ENCODE peak calls at places on chromosomes 13 and 19, in six cellular contexts. P is left ventricle myocardium inferior, C is amygdala, Q is SHP77, Y is BE2C, G is head of caudate nucleus. O is an unnamed sample.

GRCh38 chr13:53351040-53351439 is 322.4 kb downstream of the OLFM4 start:
- DNase-seq in P (no peak), C (no peak), Q (no peak), Y (no peak), G (no peak), O (no peak)

GRCh38 chr19:39405930-39406655 is 554 bp upstream of the ZFP36 start:
- DNase-seq in P (no peak), C (no peak), Q (no peak), Y (no peak), G (no peak), O (no peak)

GRCh38 chr13:22238269-22238668 is 567.4 kb downstream of the FGF9 start:
- DNase-seq in P (no peak), C (no peak), Q (no peak), Y (no peak), G (no peak), O (no peak)

GRCh38 chr13:82800391-82800790 is 1081.9 kb downstream of the SLITRK1 start:
- DNase-seq in P (no peak), C (no peak), Q (no peak), Y (no peak), G (no peak), O (no peak)

GRCh38 chr19:52200044-52200443 is 10.2 kb downstream of the PPP2R1A start:
- DNase-seq in P (peak; percentile 26), C (no peak), Q (no peak), Y (no peak), G (peak; percentile 49), O (no peak)

GRCh38 chr19:8310342-8311055 is 2.3 kb upstream of the CD320 start:
- DNase-seq in P (no peak), C (no peak), Q (no peak), Y (peak; percentile 13), G (no peak), O (no peak)

GRCh38 chr19:50505856-50506611 is 5.0 kb downstream of the JOSD2 start:
- DNase-seq in P (no peak), C (no peak), Q (no peak), Y (no peak), G (no peak), O (no peak)

GRCh38 chr13:20118268-20119140 is 42.3 kb downstream of the GJA3 start:
- DNase-seq in P (peak; percentile 48), C (peak; percentile 61), Q (no peak), Y (peak; percentile 48), G (peak; percentile 74), O (no peak)

GRCh38 chr19:2546128-2547032 is 70.5 kb downstream of the GADD45B start:
- DNase-seq in P (peak; percentile 90), C (peak; percentile 78), Q (peak; percentile 28), Y (no peak), G (peak; percentile 93), O (no peak)

GRCh38 chr19:2469102-2469914 is 6.6 kb upstream of the GADD45B start:
- DNase-seq in P (no peak), C (no peak), Q (no peak), Y (no peak), G (no peak), O (no peak)

GRCh38 chr13:78024996-78025395 is 106.4 kb upstream of the EDNRB start:
- DNase-seq in P (no peak), C (no peak), Q (no peak), Y (no peak), G (no peak), O (no peak)

GRCh38 chr19:16588089-16588823 is 16.0 kb upstream of the SLC35E1 start:
- DNase-seq in P (no peak), C (no peak), Q (peak; percentile 93), Y (peak; percentile 75), G (peak; percentile 45), O (no peak)

GRCh38 chr13:83184150-83184475 is 698.2 kb downstream of the SLITRK1 start:
- DNase-seq in P (no peak), C (no peak), Q (no peak), Y (no peak), G (no peak), O (no peak)

GRCh38 chr19:31553844-31554215 is 204.6 kb upstream of the TSHZ3 start:
- DNase-seq in P (no peak), C (no peak), Q (no peak), Y (no peak), G (no peak), O (no peak)

GRCh38 chr13:60066206-60066605 is 97.5 kb downstream of the DIAPH3 start:
- DNase-seq in P (no peak), C (no peak), Q (no peak), Y (no peak), G (no peak), O (no peak)

GRCh38 chr13:51342706-51343105 is 3.2 kb downstream of the SERPINE3 start:
- DNase-seq in P (no peak), C (no peak), Q (no peak), Y (no peak), G (no peak), O (no peak)

GRCh38 chr19:51740356-51740755 is 11.3 kb downstream of the FPR1 start:
- DNase-seq in P (no peak), C (no peak), Q (no peak), Y (no peak), G (no peak), O (no peak)

GRCh38 chr19:11530432-11530831 is 1.5 kb upstream of the ECSIT start:
- DNase-seq in P (peak; percentile 77), C (peak; percentile 85), Q (peak; percentile 98), Y (peak; percentile 96), G (peak; percentile 95), O (peak; percentile 91)

GRCh38 chr13:38167164-38167822 is 182.4 kb upstream of the UFM1 start:
- DNase-seq in P (no peak), C (no peak), Q (no peak), Y (no peak), G (no peak), O (no peak)

GRCh38 chr13:87953381-87953780 is 282.2 kb downstream of the SLITRK5 start:
- DNase-seq in P (no peak), C (no peak), Q (no peak), Y (no peak), G (no peak), O (no peak)

GRCh38 chr19:36605101-36605838 is at the start of gene ZNF382:
- DNase-seq in P (peak; percentile 83), C (peak; percentile 50), Q (no peak), Y (peak; percentile 90), G (peak; percentile 91), O (peak; percentile 99)

GRCh38 chr19:48290341-48290922 is 20.6 kb downstream of the ZNF114 start:
- DNase-seq in P (no peak), C (no peak), Q (no peak), Y (peak; percentile 58), G (peak; percentile 14), O (no peak)

GRCh38 chr13:42740753-42741152 is 40.6 kb upstream of the FAM216B start:
- DNase-seq in P (peak; percentile 47), C (no peak), Q (no peak), Y (peak; percentile 55), G (peak; percentile 27), O (no peak)

GRCh38 chr13:33168326-33168960 is 117.1 kb downstream of the STARD13 start:
- DNase-seq in P (no peak), C (no peak), Q (no peak), Y (no peak), G (no peak), O (no peak)

GRCh38 chr19:58261968-58262921 is 16.5 kb upstream of the ZNF8 start:
- DNase-seq in P (no peak), C (no peak), Q (no peak), Y (no peak), G (no peak), O (no peak)

GRCh38 chr19:632228-633067 is 889 bp downstream of the POLRMT start:
- DNase-seq in P (no peak), C (no peak), Q (no peak), Y (peak; percentile 66), G (no peak), O (peak; percentile 72)

GRCh38 chr19:48745208-48745995 is 1.3 kb downstream of the IZUMO1 start:
- DNase-seq in P (no peak), C (peak; percentile 50), Q (no peak), Y (peak; percentile 77), G (peak; percentile 84), O (peak; percentile 79)

GRCh38 chr19:52086481-52086880 is 9.1 kb downstream of the ZNF841 start:
- DNase-seq in P (no peak), C (no peak), Q (no peak), Y (no peak), G (no peak), O (no peak)

GRCh38 chr19:17830567-17831418 is 9.5 kb upstream of the INSL3 start:
- DNase-seq in P (no peak), C (peak; percentile 73), Q (peak; percentile 75), Y (peak; percentile 99), G (peak; percentile 94), O (peak; percentile 99)

GRCh38 chr13:27472941-27473340 is 22.6 kb upstream of the MTIF3 start:
- DNase-seq in P (no peak), C (no peak), Q (no peak), Y (no peak), G (no peak), O (no peak)

GRCh38 chr19:41225238-41226052 is 6.4 kb downstream of the AXL start:
- DNase-seq in P (peak; percentile 48), C (no peak), Q (no peak), Y (no peak), G (no peak), O (no peak)

GRCh38 chr13:27978301-27978968 is 9.3 kb upstream of the CDX2 start:
- DNase-seq in P (no peak), C (no peak), Q (no peak), Y (no peak), G (no peak), O (no peak)

GRCh38 chr13:100240109-100240779 is 151.4 kb downstream of the PCCA start:
- DNase-seq in P (no peak), C (no peak), Q (no peak), Y (no peak), G (no peak), O (no peak)

GRCh38 chr19:48249502-48250014 is 6.2 kb downstream of the CARD8 start:
- DNase-seq in P (peak; percentile 41), C (no peak), Q (no peak), Y (no peak), G (peak; percentile 15), O (no peak)

GRCh38 chr13:29847501-29847983 is 2.9 kb downstream of the UBL3 start:
- DNase-seq in P (no peak), C (peak; percentile 21), Q (peak; percentile 34), Y (peak; percentile 38), G (peak; percentile 35), O (no peak)

GRCh38 chr13:20270163-20270865 is 38.2 kb upstream of the GJB6 start:
- DNase-seq in P (no peak), C (no peak), Q (no peak), Y (no peak), G (no peak), O (no peak)

GRCh38 chr19:2475018-2475701 is 767 bp upstream of the GADD45B start:
- DNase-seq in P (peak; percentile 62), C (no peak), Q (no peak), Y (peak; percentile 66), G (peak; percentile 54), O (peak; percentile 69)

GRCh38 chr13:32211788-32212187 is 103.4 kb downstream of the ZAR1L start:
- DNase-seq in P (no peak), C (no peak), Q (no peak), Y (no peak), G (no peak), O (no peak)